ENCODE peak calls at places on chromosomes 7 and 10, in seven cellular contexts. One of them, this sample, is unnamed.

GRCh38 chr7:25759748-25760147 is 392.2 kb upstream of the NFE2L3 start:
- DNase-seq in T47D: no peak
- DNase-seq in Peyer's patch: no peak
- DNase-seq in hippocampal formation: no peak
- DNase-seq in upper lobe of right lung: no peak
- DNase-seq in activated naive CD4-positive, alpha-beta T cell treated with anti-CD3 and anti-CD28 coated beads, Interleukin-2, amount 50 U/mL, for 72 hours: no peak
- DNase-seq in hypothalamus: no peak
- DNase-seq in this sample: no peak

GRCh38 chr10:18043148-18043547 is 91.4 kb downstream of the SLC39A12 start:
- DNase-seq in T47D: no peak
- DNase-seq in activated naive CD4-positive, alpha-beta T cell treated with anti-CD3 and anti-CD28 coated beads, Interleukin-2, amount 50 U/mL, for 72 hours: no peak
- DNase-seq in Peyer's patch: no peak
- DNase-seq in hippocampal formation: no peak
- DNase-seq in hypothalamus: no peak
- DNase-seq in upper lobe of right lung: no peak
- DNase-seq in this sample: peak; percentile 26

GRCh38 chr10:48478469-48478868 is 126.4 kb downstream of the ARHGAP22 start:
- DNase-seq in Peyer's patch: no peak
- DNase-seq in hypothalamus: no peak
- DNase-seq in hippocampal formation: no peak
- DNase-seq in activated naive CD4-positive, alpha-beta T cell treated with anti-CD3 and anti-CD28 coated beads, Interleukin-2, amount 50 U/mL, for 72 hours: no peak
- DNase-seq in T47D: no peak
- DNase-seq in upper lobe of right lung: no peak
- DNase-seq in this sample: no peak

GRCh38 chr10:48507933-48508830 is 96.7 kb downstream of the ARHGAP22 start:
- DNase-seq in activated naive CD4-positive, alpha-beta T cell treated with anti-CD3 and anti-CD28 coated beads, Interleukin-2, amount 50 U/mL, for 72 hours: no peak
- DNase-seq in T47D: no peak
- DNase-seq in Peyer's patch: no peak
- DNase-seq in hypothalamus: no peak
- DNase-seq in hippocampal formation: no peak
- DNase-seq in upper lobe of right lung: no peak
- DNase-seq in this sample: no peak

GRCh38 chr10:6279540-6280267 is 77.0 kb downstream of the PFKFB3 start:
- DNase-seq in T47D: no peak
- DNase-seq in hypothalamus: no peak
- DNase-seq in hippocampal formation: peak; percentile 17
- DNase-seq in upper lobe of right lung: no peak
- DNase-seq in Peyer's patch: no peak
- DNase-seq in activated naive CD4-positive, alpha-beta T cell treated with anti-CD3 and anti-CD28 coated beads, Interleukin-2, amount 50 U/mL, for 72 hours: no peak
- DNase-seq in this sample: peak; percentile 64

GRCh38 chr10:34996843-34997242 is 93.3 kb downstream of the CUL2 start:
- DNase-seq in hippocampal formation: no peak
- DNase-seq in T47D: no peak
- DNase-seq in hypothalamus: no peak
- DNase-seq in activated naive CD4-positive, alpha-beta T cell treated with anti-CD3 and anti-CD28 coated beads, Interleukin-2, amount 50 U/mL, for 72 hours: no peak
- DNase-seq in Peyer's patch: no peak
- DNase-seq in upper lobe of right lung: peak; percentile 84
- DNase-seq in this sample: no peak

GRCh38 chr10:3783313-3783689 is 1.7 kb downstream of the KLF6 start:
- DNase-seq in T47D: peak; percentile 60
- DNase-seq in activated naive CD4-positive, alpha-beta T cell treated with anti-CD3 and anti-CD28 coated beads, Interleukin-2, amount 50 U/mL, for 72 hours: peak; percentile 75
- DNase-seq in upper lobe of right lung: no peak
- DNase-seq in hippocampal formation: peak; percentile 68
- DNase-seq in hypothalamus: no peak
- DNase-seq in Peyer's patch: peak; percentile 73
- DNase-seq in this sample: peak; percentile 37

GRCh38 chr10:114825513-114826253 is 4.1 kb downstream of the FHIP2A start:
- DNase-seq in Peyer's patch: no peak
- DNase-seq in upper lobe of right lung: no peak
- DNase-seq in hippocampal formation: no peak
- DNase-seq in hypothalamus: no peak
- DNase-seq in activated naive CD4-positive, alpha-beta T cell treated with anti-CD3 and anti-CD28 coated beads, Interleukin-2, amount 50 U/mL, for 72 hours: peak; percentile 24
- DNase-seq in T47D: no peak
- DNase-seq in this sample: no peak